ENCODE peak calls at places on chromosomes 6 and 20, in six cellular contexts. F, K, N, A, D and L are unnamed samples.

GRCh38 chr6:73743556-73743955 is 47.6 kb downstream of the CD109 start:
- DNase-seq in F (no peak), K (no peak), N (peak), A (no peak), D (no peak), L (no peak)

GRCh38 chr20:6282642-6283041 is 159.8 kb upstream of the FERMT1 start:
- DNase-seq in F (no peak), K (no peak), N (no peak), A (no peak), D (no peak), L (no peak)

GRCh38 chr20:59221049-59221748 is 57.6 kb downstream of the ZNF831 start:
- DNase-seq in F (no peak), K (no peak), N (no peak), A (no peak), D (peak), L (no peak)

GRCh38 chr6:146915671-146916127 is 288.5 kb upstream of the STXBP5 start:
- DNase-seq in F (no peak), K (no peak), N (peak), A (peak), D (peak), L (no peak)

GRCh38 chr20:38855356-38855755 is 49.9 kb downstream of the PPP1R16B start:
- DNase-seq in F (no peak), K (no peak), N (peak), A (no peak), D (peak), L (no peak)

GRCh38 chr6:32200711-32201475 is 8.4 kb upstream of the GPSM3 start:
- DNase-seq in F (no peak), K (no peak), N (no peak), A (no peak), D (no peak), L (no peak)

GRCh38 chr6:24916496-24916895 is 19.3 kb downstream of the RIPOR2 start:
- DNase-seq in F (no peak), K (no peak), N (no peak), A (no peak), D (no peak), L (no peak)

GRCh38 chr6:31947070-31947675 is 1.3 kb downstream of the CFB start:
- DNase-seq in F (no peak), K (no peak), N (no peak), A (no peak), D (no peak), L (no peak)

GRCh38 chr6:158910484-158911075 is 89.4 kb downstream of the RSPH3 start:
- DNase-seq in F (no peak), K (peak), N (no peak), A (no peak), D (no peak), L (no peak)

GRCh38 chr6:132919028-132919427 is 104.7 kb downstream of the RPS12 start:
- DNase-seq in F (no peak), K (no peak), N (peak), A (peak), D (no peak), L (no peak)

GRCh38 chr6:15061176-15061575 is 184.7 kb upstream of the JARID2 start:
- DNase-seq in F (no peak), K (peak), N (no peak), A (no peak), D (no peak), L (no peak)

GRCh38 chr6:134676307-134677281 is 273.3 kb downstream of the ALDH8A1 start:
- DNase-seq in F (no peak), K (no peak), N (peak), A (peak), D (peak), L (peak)

GRCh38 chr6:146972526-146972925 is 231.7 kb upstream of the STXBP5 start:
- DNase-seq in F (no peak), K (no peak), N (peak), A (no peak), D (no peak), L (no peak)

GRCh38 chr6:52519618-52520017 is 57.2 kb downstream of the TRAM2 start:
- DNase-seq in F (no peak), K (no peak), N (peak), A (no peak), D (no peak), L (no peak)

GRCh38 chr6:90220273-90220672 is 76.4 kb downstream of the BACH2 start:
- DNase-seq in F (no peak), K (no peak), N (no peak), A (no peak), D (no peak), L (no peak)

GRCh38 chr6:90222008-90222407 is 74.6 kb downstream of the BACH2 start:
- DNase-seq in F (no peak), K (no peak), N (no peak), A (no peak), D (no peak), L (no peak)

GRCh38 chr6:90219168-90219985 is 77.3 kb downstream of the BACH2 start:
- DNase-seq in F (peak), K (no peak), N (peak), A (peak), D (peak), L (peak)

GRCh38 chr6:90222724-90223198 is 73.9 kb downstream of the BACH2 start:
- DNase-seq in F (no peak), K (no peak), N (peak), A (no peak), D (peak), L (no peak)

DNA sequence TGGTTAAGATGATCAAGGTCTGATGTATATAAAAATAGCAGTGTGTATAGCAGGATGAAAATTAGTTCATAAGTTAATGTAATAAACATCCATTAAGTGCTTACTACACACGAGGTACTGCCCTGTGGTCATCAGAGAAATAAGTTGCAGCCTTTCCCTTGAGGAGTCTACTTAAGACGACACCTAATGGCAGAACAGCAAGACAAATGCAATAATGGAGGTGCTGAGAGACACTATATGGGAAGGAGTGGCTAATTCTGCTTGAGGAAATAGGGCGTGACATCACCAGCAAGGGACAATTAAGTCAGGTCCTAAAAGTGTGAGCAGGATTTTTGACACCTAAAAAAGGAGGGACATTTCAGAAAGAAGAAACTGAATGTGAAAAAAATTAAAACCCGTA is 75.2 kb downstream of the BACH2 start:
- DNase-seq in F (no peak), K (peak), N (no peak), A (no peak), D (no peak), L (no peak)
- TF ChIP-seq CTCF in F (no peak), K (peak), N (no peak), A (no peak), D (no peak), L (no peak)

GRCh38 chr20:64055893-64056638 is 6.6 kb upstream of the SOX18 start:
- DNase-seq in F (no peak), K (no peak), N (peak), A (peak), D (peak), L (no peak)

GRCh38 chr20:64058536-64058935 is 4.5 kb upstream of the TCEA2 start:
- DNase-seq in F (no peak), K (no peak), N (peak), A (peak), D (peak), L (no peak)

GRCh38 chr20:64056639-64056888 is 6.4 kb upstream of the TCEA2 start:
- DNase-seq in F (no peak), K (no peak), N (no peak), A (no peak), D (no peak), L (no peak)

GRCh38 chr20:64056889-64057627 is 5.9 kb upstream of the TCEA2 start:
- DNase-seq in F (no peak), K (no peak), N (no peak), A (no peak), D (no peak), L (no peak)

GRCh38 chr20:64057628-64058498 is 5.1 kb upstream of the TCEA2 start:
- DNase-seq in F (peak), K (peak), N (peak), A (peak), D (peak), L (peak)
- H3K4me3 ChIP-seq in F (no peak), K (no peak), N (no peak), A (no peak), D (no peak), L (peak)

DNA sequence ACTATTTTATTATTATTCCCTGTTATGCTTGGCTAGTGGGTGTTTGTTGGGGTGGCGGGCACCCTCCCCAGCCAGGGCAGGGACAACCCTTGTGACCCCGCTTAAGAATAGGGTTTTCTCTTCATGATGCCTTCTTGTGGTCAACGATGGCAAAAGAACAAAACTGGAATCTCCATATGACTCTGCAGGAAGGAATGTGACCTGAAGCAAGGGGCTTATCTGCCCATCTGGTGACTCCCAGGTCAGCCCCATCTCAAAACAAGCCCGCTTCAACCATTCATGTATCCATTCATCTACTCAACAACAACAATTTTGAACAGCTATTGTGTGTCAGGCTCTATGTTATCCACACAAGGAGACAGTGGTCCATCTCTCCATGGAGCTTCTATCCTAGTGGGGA is 30.9 kb upstream of the TGM6 start:
- DNase-seq in F (no peak), K (no peak), N (no peak), A (no peak), D (no peak), L (no peak)
- TF ChIP-seq CTCF in F (no peak), K (no peak), N (no peak), A (no peak), D (no peak), L (no peak)

GRCh38 chr6:5617179-5617578 is 355.9 kb downstream of the FARS2 start:
- DNase-seq in F (no peak), K (no peak), N (no peak), A (no peak), D (no peak), L (no peak)
- H3K4me3 ChIP-seq in F (no peak), K (no peak), N (no peak), A (no peak), D (no peak), L (no peak)

GRCh38 chr6:160297310-160297709 is 38.7 kb upstream of the SLC22A2 start:
- DNase-seq in F (no peak), K (no peak), N (no peak), A (no peak), D (no peak), L (peak)
- TF ChIP-seq CTCF in F (no peak), K (no peak), N (no peak), A (no peak), D (no peak), L (no peak)

DNA sequence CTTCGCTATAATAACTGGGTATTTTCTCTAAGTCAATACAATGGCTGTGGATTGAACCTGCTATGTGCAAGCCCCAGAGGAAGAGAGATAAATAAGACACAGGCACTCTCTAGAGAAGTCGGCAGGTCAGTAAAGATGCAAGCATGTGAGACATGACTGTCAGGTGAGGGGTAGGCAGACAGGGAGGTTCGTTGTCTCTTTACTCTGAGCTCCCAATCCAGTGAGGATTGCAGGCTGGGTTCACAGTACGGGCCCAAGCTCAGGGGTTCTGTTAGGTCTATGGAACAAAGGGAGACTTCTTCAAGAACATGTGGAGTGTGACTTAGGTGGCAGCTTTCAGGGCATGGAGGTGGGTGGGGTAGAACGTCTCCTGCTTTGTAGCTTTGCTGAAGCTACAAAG is 147.2 kb downstream of the PCSK2 start:
- DNase-seq in F (no peak), K (no peak), N (no peak), A (no peak), D (no peak), L (no peak)
- H3K4me3 ChIP-seq in F (no peak), K (no peak), N (no peak), A (no peak), D (no peak), L (no peak)

GRCh38 chr6:138509371-138509770 is 10.1 kb upstream of the NHSL1 start:
- DNase-seq in F (no peak), K (peak), N (peak), A (peak), D (peak), L (peak)
- TF ChIP-seq CTCF in F (no peak), K (peak), N (peak), A (peak), D (peak), L (peak)